ENCODE peak calls at places on chromosomes 13 and 19, in four cellular contexts. N, Y, U and F are unnamed samples.

GRCh38 chr19:58181902-58182576 is 822 bp upstream of the ZNF274 start:
- DNase-seq in N (no peak), Y (no peak), U (no peak), F (no peak)

GRCh38 chr19:5254543-5254942 is 86.1 kb downstream of the PTPRS start:
- DNase-seq in U (no peak), N (no peak), Y (no peak), F (no peak)

GRCh38 chr19:5430237-5430636 is 25.0 kb upstream of the ZNRF4 start:
- DNase-seq in N (no peak), U (no peak), Y (no peak), F (no peak)

GRCh38 chr13:59677966-59678814 is 485.5 kb downstream of the DIAPH3 start:
- DNase-seq in N (peak; percentile 40), Y (no peak), U (no peak), F (no peak)

GRCh38 chr19:44608391-44608821 is 5.0 kb upstream of the IGSF23 start:
- DNase-seq in N (peak; percentile 49), Y (no peak), U (no peak), F (no peak)

GRCh38 chr13:45121421-45121820 is 1.1 kb downstream of the GTF2F2 start:
- DNase-seq in U (no peak), Y (no peak), N (peak; percentile 41), F (no peak)

GRCh38 chr19:35140898-35141626 is 2.0 kb upstream of the FXYD7 start:
- DNase-seq in N (peak; percentile 86), U (peak; percentile 97), Y (peak; percentile 97), F (peak; percentile 95)

GRCh38 chr19:940591-941291 is 14.9 kb downstream of the ARID3A start:
- DNase-seq in Y (peak; percentile 87), U (peak; percentile 90), N (no peak), F (peak; percentile 56)

GRCh38 chr19:41341669-41342490 is 11.8 kb downstream of the TGFB1 start:
- DNase-seq in Y (no peak), U (peak; percentile 71), N (no peak), F (no peak)

GRCh38 chr19:42250666-42251531 is 4.0 kb downstream of the ERF start:
- DNase-seq in U (peak; percentile 75), Y (peak; percentile 77), N (peak; percentile 45), F (peak; percentile 47)

GRCh38 chr13:40390290-40391008 is 276.0 kb downstream of the FOXO1 start:
- DNase-seq in N (no peak), U (no peak), Y (no peak), F (no peak)

GRCh38 chr19:17081672-17082630 is 6.4 kb downstream of the MYO9B start:
- DNase-seq in U (no peak), N (no peak), Y (peak; percentile 89), F (no peak)

GRCh38 chr13:47256618-47257017 is 359.8 kb upstream of the HTR2A start:
- DNase-seq in N (peak; percentile 86), Y (no peak), U (no peak), F (no peak)

GRCh38 chr13:43153436-43154082 is 130.2 kb downstream of the DNAJC15 start:
- DNase-seq in U (no peak), N (peak; percentile 43), Y (no peak), F (no peak)

GRCh38 chr13:43769552-43769951 is 17.2 kb downstream of the ENOX1 start:
- DNase-seq in Y (no peak), N (no peak), U (no peak), F (no peak)

GRCh38 chr19:48689438-48689837 is 6.3 kb upstream of the FUT2 start:
- DNase-seq in Y (no peak), U (no peak), N (no peak), F (peak; percentile 55)

GRCh38 chr19:32041681-32042292 is 303.6 kb upstream of the ZNF507 start:
- DNase-seq in U (peak; percentile 74), Y (no peak), N (no peak), F (peak; percentile 60)

GRCh38 chr19:39052243-39052746 is 19.9 kb upstream of the FBXO27 start:
- DNase-seq in U (peak; percentile 84), N (peak; percentile 36), Y (no peak), F (peak; percentile 26)

GRCh38 chr13:34467450-34468083 is 474.5 kb upstream of the NBEA start:
- DNase-seq in Y (no peak), N (no peak), U (no peak), F (no peak)

GRCh38 chr19:47391510-47392223 is 27.7 kb downstream of the MEIS3 start:
- DNase-seq in Y (peak; percentile 83), N (peak; percentile 68), U (peak; percentile 87), F (peak; percentile 58)

GRCh38 chr13:94641432-94641941 is 39.8 kb downstream of the GPR180 start:
- DNase-seq in N (peak; percentile 92), U (no peak), Y (no peak), F (no peak)

GRCh38 chr13:74206061-74206561 is 71.9 kb upstream of the KLF12 start:
- DNase-seq in U (no peak), N (peak; percentile 74), Y (no peak), F (no peak)

GRCh38 chr13:34256236-34256635 is 438.3 kb downstream of the RFC3 start:
- DNase-seq in N (no peak), Y (no peak), U (no peak), F (no peak)

GRCh38 chr19:18233224-18233825 is 7.1 kb upstream of the PDE4C start:
- DNase-seq in Y (no peak), U (peak; percentile 82), N (no peak), F (peak; percentile 31)